ENCODE peak calls at places on chromosomes 16 and 17, in four cellular contexts. O is foreskin fibroblast, J is naive B cell, U is Karpas-422. P is an unnamed sample.
A peak's percentile ranks its signal among the peaks of the same experiment; 100 is the strongest.

GRCh38 chr17:81128774-81129173 is 36.5 kb upstream of the PVALEF start:
- DNase-seq in O (no peak), J (no peak), U (no peak), P (no peak)

GRCh38 chr16:47081113-47081512 is 62.6 kb downstream of the NETO2 start:
- DNase-seq in O (no peak), J (no peak), U (no peak), P (no peak)

GRCh38 chr16:86899156-86899555 is 320.8 kb downstream of the FOXL1 start:
- DNase-seq in O (no peak), J (no peak), U (no peak), P (no peak)

GRCh38 chr17:58249270-58250133 is 11.1 kb downstream of the LPO start:
- DNase-seq in O (peak; percentile 84), J (peak; percentile 70), U (peak; percentile 88), P (no peak)

GRCh38 chr16:85152414-85153030 is 40.2 kb upstream of the CIBAR2 start:
- DNase-seq in O (no peak), J (no peak), U (no peak), P (no peak)

GRCh38 chr17:30958187-30958586 is 12.7 kb upstream of the RNF135 start:
- DNase-seq in O (peak; percentile 60), J (peak; percentile 73), U (peak; percentile 85), P (no peak)

GRCh38 chr16:84826558-84826941 is 6.8 kb downstream of the CRISPLD2 start:
- DNase-seq in O (peak; percentile 71), J (no peak), U (no peak), P (no peak)

GRCh38 chr16:65224994-65225393 is 103.1 kb upstream of the CDH11 start:
- DNase-seq in O (no peak), J (no peak), U (no peak), P (no peak)

GRCh38 chr17:17732892-17733670 is 51.8 kb downstream of the RAI1 start:
- DNase-seq in O (peak; percentile 80), J (no peak), U (no peak), P (no peak)

GRCh38 chr17:68435876-68436842 is 21.1 kb downstream of the WIPI1 start:
- DNase-seq in O (peak; percentile 94), J (peak; percentile 78), U (peak; percentile 94), P (no peak)

GRCh38 chr17:59427425-59427921 is 96.0 kb downstream of the YPEL2 start:
- DNase-seq in O (peak; percentile 74), J (no peak), U (peak; percentile 63), P (no peak)

GRCh38 chr17:1718362-1719165 is 5.9 kb upstream of the WDR81 start:
- DNase-seq in O (no peak), J (no peak), U (no peak), P (peak; percentile 77)

GRCh38 chr17:78120971-78121800 is 7.4 kb downstream of the TMC6 start:
- DNase-seq in O (no peak), J (no peak), U (no peak), P (no peak)

GRCh38 chr17:65482201-65482600 is 79.2 kb downstream of the AXIN2 start:
- DNase-seq in O (no peak), J (no peak), U (no peak), P (no peak)

GRCh38 chr17:35255316-35255715 is 12.4 kb downstream of the SLFN5 start:
- DNase-seq in O (no peak), J (no peak), U (no peak), P (no peak)

GRCh38 chr16:26394409-26394808 is 672.3 kb upstream of the C16orf82 start:
- DNase-seq in O (no peak), J (no peak), U (no peak), P (no peak)

GRCh38 chr16:11191665-11192064 is 64.3 kb downstream of the SOCS1 start:
- DNase-seq in O (no peak), J (no peak), U (no peak), P (no peak)

GRCh38 chr17:1107777-1108559 is 71.8 kb downstream of the ABR start:
- DNase-seq in O (peak; percentile 29), J (no peak), U (no peak), P (no peak)

GRCh38 chr16:28140788-28141618 is 70.8 kb downstream of the XPO6 start:
- DNase-seq in O (no peak), J (peak; percentile 78), U (peak; percentile 68), P (no peak)

GRCh38 chr17:14298221-14298994 is 2.5 kb upstream of the HS3ST3B1 start:
- DNase-seq in O (no peak), J (no peak), U (no peak), P (no peak)

GRCh38 chr17:58710948-58711552 is 18.6 kb downstream of the RAD51C start:
- DNase-seq in O (peak; percentile 79), J (peak; percentile 47), U (peak; percentile 86), P (no peak)

GRCh38 chr17:7380321-7380720 is 568 bp upstream of the TNK1 start:
- DNase-seq in O (peak; percentile 84), J (no peak), U (no peak), P (no peak)

GRCh38 chr16:11586375-11586855 is 304 bp downstream of the LITAF start:
- DNase-seq in O (no peak), J (peak; percentile 61), U (no peak), P (no peak)

GRCh38 chr17:41406205-41406604 is 8.8 kb upstream of the KRT31 start:
- DNase-seq in O (peak; percentile 33), J (no peak), U (no peak), P (no peak)

GRCh38 chr16:18050777-18051176 is 285.8 kb downstream of the NPIPA8 start:
- DNase-seq in O (no peak), J (no peak), U (no peak), P (no peak)

GRCh38 chr17:75748706-75749105 is 16.3 kb downstream of the GALK1 start:
- DNase-seq in O (no peak), J (no peak), U (no peak), P (no peak)

P was measured in coronary artery.